ENCODE peak calls at places on chromosomes 13 and 19, in seven cellular contexts. S is CD4-positive, CD25-positive, alpha-beta regulatory T cell; K is pancreas; X is heart right ventricle; R is left lung; W is upper lobe of left lung; L is CD4-positive, alpha-beta T cell. U is an unnamed sample.

GRCh38 chr13:30119476-30119875 is 187.9 kb downstream of the KATNAL1 start:
- ATAC-seq in S (no peak), K (no peak), X (no peak), R (peak), W (no peak), L (peak), U (no peak)

GRCh38 chr19:47032171-47032811 is 12.7 kb downstream of the NPAS1 start:
- ATAC-seq in S (peak), K (no peak), X (no peak), R (peak), W (peak), L (peak), U (no peak)

GRCh38 chr13:80374453-80374852 is 33.5 kb upstream of the SPRY2 start:
- ATAC-seq in S (no peak), K (no peak), X (peak), R (no peak), W (no peak), L (no peak), U (peak)

GRCh38 chr19:43976732-43977131 is 7.3 kb upstream of the ZNF155 start:
- ATAC-seq in S (no peak), K (no peak), X (no peak), R (no peak), W (no peak), L (no peak), U (no peak)

GRCh38 chr19:3250675-3251074 is 26.2 kb downstream of the CELF5 start:
- ATAC-seq in S (peak), K (no peak), X (no peak), R (peak), W (no peak), L (peak), U (no peak)

GRCh38 chr19:38303517-38304351 is at the start of gene C19orf33:
- ATAC-seq in S (no peak), K (peak), X (peak), R (peak), W (peak), L (no peak), U (peak)

GRCh38 chr13:98317573-98318171 is 140.6 kb upstream of the RNF113B start:
- ATAC-seq in S (no peak), K (no peak), X (no peak), R (no peak), W (no peak), L (no peak), U (no peak)

GRCh38 chr19:38842439-38843174 is 7.2 kb downstream of the HNRNPL start:
- ATAC-seq in S (peak), K (no peak), X (no peak), R (no peak), W (no peak), L (peak), U (no peak)

GRCh38 chr13:57632276-57633140 is 964 bp downstream of the PCDH17 start:
- ATAC-seq in S (no peak), K (peak), X (no peak), R (peak), W (no peak), L (no peak), U (no peak)

GRCh38 chr13:113192902-113193301 is 15.6 kb downstream of the PCID2 start:
- ATAC-seq in S (no peak), K (no peak), X (no peak), R (no peak), W (no peak), L (no peak), U (no peak)

GRCh38 chr13:46288570-46289259 is 77.0 kb downstream of the LRRC63 start:
- ATAC-seq in S (peak), K (no peak), X (no peak), R (peak), W (no peak), L (peak), U (no peak)

GRCh38 chr13:100694722-100695644 is 20.4 kb upstream of the TMTC4 start:
- ATAC-seq in S (no peak), K (peak), X (peak), R (peak), W (peak), L (no peak), U (peak)

GRCh38 chr13:113184568-113185440 is 23.7 kb downstream of the PCID2 start:
- ATAC-seq in S (no peak), K (no peak), X (no peak), R (no peak), W (no peak), L (peak), U (no peak)

GRCh38 chr19:49684251-49684982 is 5.0 kb upstream of the ADM5 start:
- ATAC-seq in S (no peak), K (no peak), X (no peak), R (no peak), W (no peak), L (no peak), U (no peak)

GRCh38 chr19:33248553-33248953 is 22.9 kb upstream of the SLC7A10 start:
- ATAC-seq in S (no peak), K (no peak), X (no peak), R (no peak), W (no peak), L (no peak), U (no peak)

GRCh38 chr13:44855860-44856259 is 133.4 kb downstream of the NUFIP1 start:
- ATAC-seq in S (no peak), K (no peak), X (no peak), R (no peak), W (no peak), L (no peak), U (no peak)

GRCh38 chr13:33487575-33488243 is 202.2 kb upstream of the STARD13 start:
- ATAC-seq in S (no peak), K (no peak), X (peak), R (peak), W (peak), L (no peak), U (peak)

GRCh38 chr19:50679177-50680125 is 30.2 kb downstream of the C19orf81 start:
- ATAC-seq in S (peak), K (peak), X (peak), R (peak), W (peak), L (peak), U (peak)

GRCh38 chr13:105342421-105342820 is 1193.0 kb downstream of the EFNB2 start:
- ATAC-seq in S (no peak), K (no peak), X (no peak), R (no peak), W (no peak), L (no peak), U (no peak)

GRCh38 chr13:99686157-99686572 is 184.9 kb downstream of the TM9SF2 start:
- ATAC-seq in S (no peak), K (peak), X (peak), R (peak), W (no peak), L (no peak), U (no peak)

GRCh38 chr19:35458192-35458591 is 10.1 kb downstream of the FFAR2 start:
- ATAC-seq in S (no peak), K (no peak), X (no peak), R (no peak), W (no peak), L (no peak), U (no peak)

GRCh38 chr19:16066611-16067104 is 9.6 kb upstream of the TPM4 start:
- ATAC-seq in S (no peak), K (no peak), X (peak), R (peak), W (no peak), L (no peak), U (peak)

GRCh38 chr13:21696865-21697448 is 26.1 kb downstream of the FGF9 start:
- ATAC-seq in S (no peak), K (no peak), X (no peak), R (peak), W (no peak), L (no peak), U (no peak)

GRCh38 chr13:106570354-106570822 is 2.5 kb upstream of the ARGLU1 start:
- ATAC-seq in S (peak), K (peak), X (peak), R (peak), W (peak), L (peak), U (peak)

GRCh38 chr13:110554227-110554836 is 7.2 kb downstream of the RAB20 start:
- ATAC-seq in S (no peak), K (no peak), X (no peak), R (peak), W (no peak), L (no peak), U (no peak)

GRCh38 chr19:11024259-11024658 is 63.4 kb downstream of the SMARCA4 start:
- ATAC-seq in S (no peak), K (no peak), X (no peak), R (no peak), W (no peak), L (no peak), U (no peak)

GRCh38 chr13:42981317-42981716 is 10.7 kb downstream of the EPSTI1 start:
- ATAC-seq in S (no peak), K (no peak), X (no peak), R (no peak), W (no peak), L (no peak), U (no peak)

GRCh38 chr13:59416561-59416960 is 747.2 kb downstream of the DIAPH3 start:
- ATAC-seq in S (no peak), K (no peak), X (no peak), R (no peak), W (no peak), L (no peak), U (no peak)

GRCh38 chr19:14147797-14148605 is 11.6 kb upstream of the ASF1B start:
- ATAC-seq in S (peak), K (peak), X (peak), R (peak), W (peak), L (peak), U (peak)

GRCh38 chr19:14150041-14150769 is 13.8 kb upstream of the ASF1B start:
- ATAC-seq in S (no peak), K (no peak), X (no peak), R (no peak), W (no peak), L (peak), U (no peak)

GRCh38 chr19:14150770-14151661 is 14.6 kb upstream of the ASF1B start:
- ATAC-seq in S (no peak), K (no peak), X (no peak), R (no peak), W (no peak), L (no peak), U (no peak)

GRCh38 chr19:14149509-14149994 is 13.2 kb upstream of the ASF1B start:
- ATAC-seq in S (peak), K (no peak), X (peak), R (peak), W (no peak), L (peak), U (peak)

GRCh38 chr19:14149011-14149410 is 12.6 kb upstream of the ASF1B start:
- ATAC-seq in S (no peak), K (no peak), X (peak), R (no peak), W (no peak), L (no peak), U (peak)
- H3K27ac ChIP-seq in S (peak), K (no peak), X (peak), R (peak), W (peak), L (peak), U (peak)

DNA sequence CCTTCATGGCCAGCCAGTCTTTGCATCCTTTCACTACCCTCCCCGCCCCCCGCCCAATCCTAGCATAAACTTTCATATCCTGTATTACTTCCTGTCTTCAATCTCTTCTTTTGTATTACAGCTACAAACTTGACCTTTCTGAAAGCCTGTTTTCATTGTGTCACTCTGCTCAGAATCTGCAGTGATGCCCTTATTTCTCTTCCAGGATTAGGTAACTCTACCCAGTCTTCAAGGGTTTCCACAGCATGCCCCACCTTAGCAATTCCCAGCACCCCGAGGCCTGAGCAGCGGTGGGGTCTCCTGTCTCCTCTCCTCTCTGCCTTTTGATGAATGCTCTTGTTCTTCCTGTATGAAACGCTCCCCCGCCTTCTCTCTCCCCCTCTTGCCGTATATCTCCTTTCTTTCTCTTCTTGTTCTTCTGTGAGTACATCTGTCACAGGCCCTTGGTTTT is 145.6 kb downstream of the SHISA2 start:
- ATAC-seq in S (no peak), K (no peak), X (no peak), R (no peak), W (no peak), L (no peak), U (no peak)
- H3K27ac ChIP-seq in S (peak), K (no peak), X (no peak), R (no peak), W (no peak), L (peak), U (no peak)

GRCh38 chr13:92804926-92805325 is 421.7 kb upstream of the GPC6 start:
- ATAC-seq in S (no peak), K (no peak), X (no peak), R (no peak), W (no peak), L (no peak), U (no peak)
- H3K27ac ChIP-seq in S (no peak), K (no peak), X (no peak), R (no peak), W (no peak), L (no peak), U (no peak)

DNA sequence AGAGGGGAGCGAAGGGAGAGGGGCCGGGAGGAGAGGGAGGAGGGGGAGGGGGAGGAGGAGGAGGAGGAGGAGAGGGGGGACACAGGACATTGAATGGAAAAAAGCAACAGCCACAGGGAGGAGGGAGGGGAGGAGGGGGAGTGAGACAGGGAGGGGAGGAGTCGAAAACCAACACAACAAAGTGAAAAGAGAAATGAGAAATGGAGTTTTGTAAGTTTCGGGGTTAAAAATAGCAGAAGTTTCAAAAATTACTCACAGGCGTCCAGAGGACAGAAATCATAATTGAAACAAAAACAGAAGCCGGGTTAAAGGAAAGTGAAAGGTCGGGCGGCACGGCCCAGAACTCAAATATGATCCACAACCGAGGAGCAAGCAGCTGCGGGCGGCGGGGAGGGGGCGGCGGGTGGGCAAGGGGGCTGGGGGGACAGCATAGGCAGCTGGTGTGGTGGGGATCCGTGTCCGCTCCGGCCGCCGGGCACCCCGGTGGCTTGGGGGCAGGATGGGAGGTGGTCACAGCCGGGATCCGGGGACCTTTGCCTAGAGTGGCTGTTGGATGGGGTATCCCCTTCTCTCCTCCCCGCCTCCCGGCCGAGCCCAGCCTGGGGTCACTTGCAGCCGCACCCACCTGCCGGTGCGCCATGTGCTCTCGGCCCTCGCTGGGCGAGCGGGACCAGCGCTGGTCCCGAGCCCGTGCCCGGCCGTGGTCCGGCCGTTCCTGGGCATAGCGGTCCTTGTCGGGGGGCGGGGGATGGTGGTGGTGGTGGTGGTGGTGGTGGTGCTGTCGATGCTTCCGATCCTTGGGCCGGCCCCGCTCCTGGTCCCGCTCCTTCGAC is 58.1 kb downstream of the IER2 start:
- ATAC-seq in S (peak), K (no peak), X (peak), R (peak), W (no peak), L (peak), U (no peak)
- H3K27ac ChIP-seq in S (no peak), K (no peak), X (peak), R (peak), W (peak), L (peak), U (peak)

GRCh38 chr13:95235944-95236343 is 65.3 kb downstream of the ABCC4 start:
- ATAC-seq in S (no peak), K (no peak), X (no peak), R (peak), W (peak), L (no peak), U (no peak)
- H3K27ac ChIP-seq in S (no peak), K (no peak), X (no peak), R (no peak), W (no peak), L (no peak), U (no peak)

DNA sequence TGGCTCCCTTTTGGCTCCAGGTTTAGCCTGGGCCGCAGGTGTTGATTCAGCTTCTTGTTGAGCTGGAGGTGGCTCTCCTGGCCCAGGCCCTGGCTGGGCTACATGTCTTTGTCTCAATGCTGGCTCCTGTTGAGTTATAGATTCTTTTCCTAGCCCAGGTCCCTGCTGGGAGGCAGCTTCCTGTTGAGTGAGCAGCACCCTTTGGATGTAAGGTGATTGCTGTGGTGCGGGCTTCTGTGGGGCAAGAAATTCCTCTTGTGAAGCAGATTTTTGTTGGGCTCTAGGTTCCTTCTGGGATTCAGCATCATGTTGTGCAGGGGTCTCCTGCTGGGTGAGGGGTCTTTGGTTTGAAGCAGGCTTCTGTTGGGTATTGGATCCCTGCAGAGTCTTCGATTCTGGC is 545 bp downstream of the LIPE start:
- ATAC-seq in S (no peak), K (no peak), X (no peak), R (no peak), W (no peak), L (no peak), U (no peak)
- H3K27ac ChIP-seq in S (no peak), K (no peak), X (no peak), R (no peak), W (no peak), L (no peak), U (no peak)

DNA sequence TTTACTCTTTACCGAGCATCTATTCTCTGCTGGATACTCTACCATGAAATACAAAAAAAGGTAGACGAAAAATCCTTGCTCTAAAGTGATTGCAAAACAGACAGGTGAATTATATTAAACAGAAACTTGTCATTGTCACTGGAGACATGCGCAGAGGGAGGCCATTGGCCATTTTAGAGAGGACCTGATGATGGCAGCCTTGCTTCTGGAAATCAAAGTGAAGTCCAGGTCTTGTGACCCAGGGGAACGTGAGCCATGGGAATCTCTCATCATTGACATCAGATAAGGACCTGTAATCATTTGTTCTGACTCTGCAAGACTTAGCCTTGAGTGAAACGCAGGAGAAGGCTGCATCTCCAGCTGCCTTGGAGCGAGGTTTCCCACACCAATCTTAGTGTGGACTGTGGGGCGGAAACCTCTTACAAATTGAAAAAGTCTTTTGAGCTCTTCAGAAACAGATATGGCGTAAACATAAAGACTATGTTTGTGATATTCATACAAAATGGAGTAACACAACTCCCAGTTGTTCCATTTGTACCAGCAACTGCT is 16.8 kb upstream of the SLC46A3 start:
- ATAC-seq in S (no peak), K (no peak), X (no peak), R (no peak), W (no peak), L (no peak), U (no peak)
- H3K27ac ChIP-seq in S (no peak), K (no peak), X (no peak), R (no peak), W (no peak), L (no peak), U (no peak)